ENCODE peak calls at places on chromosomes 6 and 20, in seven cellular contexts. H is lower lobe of right lung; G is CD8-positive, alpha-beta T cell; M is K562; P is neuronal stem cell; S is right lobe of liver; K is psoas muscle. R is an unnamed sample.
A peak's percentile ranks its signal among the peaks of the same experiment; 100 is the strongest.

GRCh38 chr6:125191916-125192609 is 38.5 kb downstream of the TPD52L1 start:
- DNase-seq in S (no peak), M (peak; percentile 77), H (peak; percentile 53), K (peak; percentile 68), G (peak; percentile 50), P (peak; percentile 31), R (peak; percentile 76)

GRCh38 chr6:44298864-44299263 is 14.3 kb downstream of the AARS2 start:
- DNase-seq in S (no peak), H (no peak), P (no peak), G (no peak), M (no peak), K (no peak), R (no peak)

GRCh38 chr20:25061103-25061799 is 3.3 kb upstream of the ACSS1 start:
- DNase-seq in P (no peak), M (no peak), K (no peak), S (peak; percentile 30), H (no peak), G (no peak), R (no peak)

GRCh38 chr6:42394881-42395620 is 56.7 kb downstream of the TRERF1 start:
- DNase-seq in S (peak; percentile 28), K (no peak), G (no peak), P (no peak), M (no peak), H (no peak), R (no peak)

GRCh38 chr6:139016337-139017213 is 12.0 kb upstream of the ABRACL start:
- DNase-seq in H (no peak), G (no peak), M (no peak), P (no peak), K (no peak), S (no peak), R (no peak)

GRCh38 chr6:88572449-88573139 is 390.8 kb downstream of the RNGTT start:
- DNase-seq in K (no peak), M (no peak), H (no peak), P (no peak), G (no peak), S (no peak), R (no peak)

GRCh38 chr20:64196831-64197418 is 32.7 kb downstream of the MYT1 start:
- DNase-seq in P (no peak), S (no peak), G (no peak), H (no peak), K (no peak), M (no peak), R (no peak)

GRCh38 chr20:3077618-3078134 is 6.3 kb downstream of the OXT start:
- DNase-seq in P (no peak), G (no peak), H (no peak), M (peak; percentile 69), S (no peak), K (no peak), R (no peak)

GRCh38 chr20:23668477-23668951 is 20.3 kb downstream of the CST4 start:
- DNase-seq in M (peak; percentile 69), H (no peak), S (no peak), P (peak; percentile 67), G (peak; percentile 16), K (no peak), R (peak; percentile 73)

GRCh38 chr6:53593001-53593488 is 48.1 kb upstream of the GCLC start:
- DNase-seq in K (no peak), M (no peak), S (no peak), H (no peak), P (no peak), G (no peak), R (no peak)

GRCh38 chr6:11983306-11983705 is 28.8 kb upstream of the HIVEP1 start:
- DNase-seq in M (no peak), H (no peak), K (no peak), G (no peak), S (no peak), P (no peak), R (no peak)

DNA sequence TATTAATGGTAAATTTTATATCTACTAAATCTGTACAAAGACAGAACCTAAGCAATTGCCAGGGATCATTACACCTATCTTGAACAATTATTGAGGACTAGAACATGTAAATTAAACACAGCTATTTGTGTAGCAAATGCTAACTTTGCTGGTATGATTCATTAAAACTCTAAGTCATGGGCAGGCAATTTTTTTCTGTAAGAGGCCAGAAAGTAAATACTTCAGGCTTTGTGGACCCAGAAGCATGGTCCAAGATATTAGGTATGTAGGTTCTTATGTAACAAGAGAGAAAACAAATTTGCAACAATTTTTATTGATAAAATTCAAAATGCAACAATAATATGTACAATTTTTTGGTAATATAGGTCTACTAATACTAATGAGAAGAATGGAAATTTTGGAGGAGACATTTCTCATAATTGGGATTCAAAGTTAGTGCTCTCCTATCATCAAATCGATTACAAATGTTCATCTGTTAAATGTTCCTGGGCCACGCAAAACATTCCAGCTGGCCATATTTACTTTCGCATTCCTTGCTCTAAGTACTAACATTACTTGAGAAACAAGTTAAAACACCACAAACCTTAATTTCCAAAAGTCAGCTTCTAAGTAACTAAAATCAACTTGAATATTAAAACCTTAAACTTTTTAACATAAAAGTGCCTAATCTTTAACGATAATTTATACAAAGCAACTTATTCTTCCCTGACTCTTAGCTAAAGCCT is 4.3 kb downstream of the TMEM30A start:
- DNase-seq in H (no peak), M (no peak), P (no peak), G (no peak), K (no peak), S (no peak), R (no peak)
- H3K4me1 ChIP-seq in H (peaks cover 54% of the 10 kb centered on the region), M (no peaks in the 10 kb centered on the region), P (peaks cover 15% of the 10 kb centered on the region), G (peaks cover 41% of the 10 kb centered on the region), K (peaks cover 65% of the 10 kb centered on the region), S (peaks cover 30% of the 10 kb centered on the region), R (peaks cover 37% of the 10 kb centered on the region)

GRCh38 chr6:22880686-22881433 is 311.5 kb downstream of the HDGFL1 start:
- DNase-seq in H (no peak), K (no peak), S (no peak), G (no peak), P (no peak), M (no peak), R (no peak)
- H3K9me3 ChIP-seq in H (no peaks in the 10 kb centered on the region), K (no peaks in the 10 kb centered on the region), S (no peaks in the 10 kb centered on the region), G (no peaks in the 10 kb centered on the region), P (peaks cover 2% of the 10 kb centered on the region), M (no peaks in the 10 kb centered on the region), R (no peaks in the 10 kb centered on the region)

GRCh38 chr6:16153451-16153850 is 24.6 kb downstream of the MYLIP start:
- DNase-seq in M (no peak), S (no peak), H (no peak), G (no peak), K (no peak), P (no peak), R (no peak)
- H3K36me3 ChIP-seq in M (peaks cover 78% of the 10 kb centered on the region), S (peaks cover 4% of the 10 kb centered on the region), H (peaks cover 38% of the 10 kb centered on the region), G (peaks cover 9% of the 10 kb centered on the region), K (peaks cover 24% of the 10 kb centered on the region), P (no peaks in the 10 kb centered on the region), R (peaks cover 8% of the 10 kb centered on the region)

GRCh38 chr6:36600564-36601146 is 6.5 kb downstream of the SRSF3 start:
- DNase-seq in S (no peak), M (no peak), K (no peak), P (no peak), H (no peak), G (no peak), R (no peak)
- H3K4me1 ChIP-seq in S (peaks cover 92% of the 10 kb centered on the region), M (peaks cover 13% of the 10 kb centered on the region), K (peaks cover 83% of the 10 kb centered on the region), P (peaks cover 28% of the 10 kb centered on the region), H (peaks cover 91% of the 10 kb centered on the region), G (peaks cover 87% of the 10 kb centered on the region), R (peaks cover 22% of the 10 kb centered on the region)

GRCh38 chr6:164208371-164208770 is 793.9 kb downstream of the QKI start:
- DNase-seq in H (no peak), S (no peak), P (no peak), K (no peak), M (no peak), G (no peak), R (no peak)
- H3K9me3 ChIP-seq in H (no peaks in the 10 kb centered on the region), S (no peaks in the 10 kb centered on the region), P (peaks cover 21% of the 10 kb centered on the region), K (no peaks in the 10 kb centered on the region), M (no peaks in the 10 kb centered on the region), G (no peaks in the 10 kb centered on the region), R (peaks cover 2% of the 10 kb centered on the region)

GRCh38 chr6:170572704-170573466 is 11.6 kb downstream of the PDCD2 start:
- DNase-seq in G (no peak), P (no peak), S (no peak), H (no peak), M (peak; percentile 61), K (no peak), R (no peak)
- H3K36me3 ChIP-seq in G (peaks cover 45% of the 10 kb centered on the region), P (peaks cover 97% of the 10 kb centered on the region), S (peaks cover 64% of the 10 kb centered on the region), H (peaks cover 95% of the 10 kb centered on the region), M (peaks cover 94% of the 10 kb centered on the region), K (peaks cover 97% of the 10 kb centered on the region), R (peaks cover 71% of the 10 kb centered on the region)